ENCODE peak calls at places on chromosomes 4 and X, in four cellular contexts. One of them, this sample, is unnamed.

GRCh38 chr4:113835005-113835404 is 73.5 kb upstream of the CAMK2D start:
- DNase-seq in transverse colon: no peak
- DNase-seq in DND-41: no peak
- DNase-seq in SK-N-SH: no peak
- DNase-seq in this sample: peak; percentile 47

GRCh38 chr4:21195682-21196081 is 495.4 kb downstream of the PACRGL start:
- DNase-seq in transverse colon: no peak
- DNase-seq in SK-N-SH: no peak
- DNase-seq in DND-41: no peak
- DNase-seq in this sample: no peak

GRCh38 chr4:173014113-173014558 is 154.5 kb upstream of the GALNT7 start:
- DNase-seq in transverse colon: no peak
- DNase-seq in SK-N-SH: peak; percentile 35
- DNase-seq in DND-41: peak; percentile 16
- DNase-seq in this sample: peak; percentile 63

GRCh38 chr4:22850630-22851029 is 157.9 kb downstream of the GBA3 start:
- DNase-seq in transverse colon: no peak
- DNase-seq in SK-N-SH: no peak
- DNase-seq in DND-41: no peak
- DNase-seq in this sample: no peak

GRCh38 chr4:148786699-148787098 is 344.5 kb upstream of the NR3C2 start:
- DNase-seq in SK-N-SH: no peak
- DNase-seq in transverse colon: peak; percentile 37
- DNase-seq in DND-41: no peak
- DNase-seq in this sample: no peak

GRCh38 chr4:20323991-20324390 is 72.3 kb downstream of the SLIT2 start:
- DNase-seq in SK-N-SH: no peak
- DNase-seq in transverse colon: no peak
- DNase-seq in DND-41: no peak
- DNase-seq in this sample: no peak

GRCh38 chr4:150229538-150229937 is 151.3 kb downstream of the DCLK2 start:
- DNase-seq in SK-N-SH: no peak
- DNase-seq in transverse colon: no peak
- DNase-seq in DND-41: no peak
- DNase-seq in this sample: peak; percentile 84

GRCh38 chr4:107094332-107094731 is 58.2 kb upstream of the DKK2 start:
- DNase-seq in SK-N-SH: no peak
- DNase-seq in transverse colon: no peak
- DNase-seq in DND-41: no peak
- DNase-seq in this sample: peak; percentile 38

GRCh38 chr4:84681488-84682274 is 98.8 kb downstream of the CDS1 start:
- DNase-seq in DND-41: peak; percentile 36
- DNase-seq in SK-N-SH: no peak
- DNase-seq in transverse colon: peak; percentile 37
- DNase-seq in this sample: peak; percentile 81

GRCh38 chr4:74543983-74544382 is 99.0 kb downstream of the AREG start:
- DNase-seq in transverse colon: no peak
- DNase-seq in SK-N-SH: no peak
- DNase-seq in DND-41: no peak
- DNase-seq in this sample: no peak

GRCh38 chr4:133062851-133063250 is 86.2 kb upstream of the PCDH10 start:
- DNase-seq in transverse colon: no peak
- DNase-seq in SK-N-SH: no peak
- DNase-seq in DND-41: no peak
- DNase-seq in this sample: no peak

GRCh38 chrX:150767045-150767395 is 73.8 kb downstream of the MTMR1 start:
- DNase-seq in DND-41: no peak
- DNase-seq in SK-N-SH: no peak
- DNase-seq in transverse colon: no peak
- DNase-seq in this sample: peak; percentile 73

GRCh38 chr4:149056615-149057014 is 614.4 kb upstream of the NR3C2 start:
- DNase-seq in DND-41: no peak
- DNase-seq in SK-N-SH: no peak
- DNase-seq in transverse colon: no peak
- DNase-seq in this sample: no peak

GRCh38 chr4:8682725-8683124 is 90.2 kb downstream of the CPZ start:
- DNase-seq in transverse colon: no peak
- DNase-seq in SK-N-SH: no peak
- DNase-seq in DND-41: no peak
- DNase-seq in this sample: no peak

GRCh38 chrX:151177141-151178027 is 1.0 kb downstream of the GPR50 start:
- DNase-seq in transverse colon: no peak
- DNase-seq in SK-N-SH: no peak
- DNase-seq in DND-41: no peak
- DNase-seq in this sample: peak; percentile 48

GRCh38 chr4:120694973-120695372 is 227.6 kb downstream of the PRDM5 start:
- DNase-seq in transverse colon: peak; percentile 51
- DNase-seq in DND-41: no peak
- DNase-seq in SK-N-SH: peak; percentile 2
- DNase-seq in this sample: peak; percentile 18

GRCh38 chr4:145069361-145069760 is 28.6 kb downstream of the ANAPC10 start:
- DNase-seq in SK-N-SH: no peak
- DNase-seq in transverse colon: no peak
- DNase-seq in DND-41: no peak
- DNase-seq in this sample: no peak

GRCh38 chr4:25926473-25926872 is 12.5 kb downstream of the SMIM20 start:
- DNase-seq in transverse colon: no peak
- DNase-seq in SK-N-SH: no peak
- DNase-seq in DND-41: no peak
- DNase-seq in this sample: no peak

GRCh38 chrX:31837445-31837844 is 765.6 kb upstream of the FTHL17 start:
- DNase-seq in DND-41: no peak
- DNase-seq in SK-N-SH: peak; percentile 12
- DNase-seq in transverse colon: no peak
- DNase-seq in this sample: peak; percentile 31

GRCh38 chr4:39614487-39615162 is 24.0 kb downstream of the SMIM14 start:
- DNase-seq in SK-N-SH: no peak
- DNase-seq in transverse colon: no peak
- DNase-seq in DND-41: no peak
- DNase-seq in this sample: no peak

GRCh38 chr4:39606747-39607146 is 31.9 kb downstream of the SMIM14 start:
- DNase-seq in SK-N-SH: no peak
- DNase-seq in DND-41: no peak
- DNase-seq in transverse colon: no peak
- DNase-seq in this sample: no peak

GRCh38 chr4:39613093-39613656 is 25.5 kb downstream of the SMIM14 start:
- DNase-seq in transverse colon: no peak
- DNase-seq in SK-N-SH: no peak
- DNase-seq in DND-41: no peak
- DNase-seq in this sample: no peak

GRCh38 chr4:39609454-39609911 is 29.2 kb downstream of the SMIM14 start:
- DNase-seq in DND-41: no peak
- DNase-seq in transverse colon: no peak
- DNase-seq in SK-N-SH: no peak
- DNase-seq in this sample: no peak
- H3K27ac ChIP-seq in DND-41: no peak overlapping the region
- H3K27ac ChIP-seq in transverse colon: no peak overlapping the region
- H3K27ac ChIP-seq in SK-N-SH: no peak overlapping the region
- H3K27ac ChIP-seq in this sample: no peak overlapping the region

DNA sequence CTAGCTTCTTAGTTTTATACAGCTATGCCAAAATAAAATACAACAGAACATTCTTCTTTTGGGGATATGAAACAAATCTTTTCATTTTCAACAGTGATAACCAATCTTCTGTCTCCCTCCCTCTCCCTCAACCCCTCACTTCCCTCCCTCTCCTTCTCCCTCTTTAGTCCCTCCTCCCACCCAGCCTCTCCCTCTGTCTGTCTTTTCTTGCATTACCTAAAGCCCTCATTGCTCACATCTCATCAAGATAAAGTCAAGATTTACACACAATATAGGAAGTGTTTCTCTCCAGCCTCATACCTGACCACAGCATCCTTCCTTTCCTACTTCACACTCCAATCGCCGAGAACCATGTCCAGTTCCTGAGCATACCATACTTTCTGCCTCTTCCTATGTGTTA is 190.3 kb downstream of the SHROOM3 start:
- DNase-seq in transverse colon: no peak
- DNase-seq in SK-N-SH: no peak
- DNase-seq in DND-41: no peak
- DNase-seq in this sample: no peak
- H3K4me1 ChIP-seq in transverse colon: peaks cover 67% of the 10 kb centered on the region
- H3K4me1 ChIP-seq in SK-N-SH: peaks cover 4% of the 10 kb centered on the region
- H3K4me1 ChIP-seq in DND-41: no peaks in the 10 kb centered on the region
- H3K4me1 ChIP-seq in this sample: peaks cover 20% of the 10 kb centered on the region

DNA sequence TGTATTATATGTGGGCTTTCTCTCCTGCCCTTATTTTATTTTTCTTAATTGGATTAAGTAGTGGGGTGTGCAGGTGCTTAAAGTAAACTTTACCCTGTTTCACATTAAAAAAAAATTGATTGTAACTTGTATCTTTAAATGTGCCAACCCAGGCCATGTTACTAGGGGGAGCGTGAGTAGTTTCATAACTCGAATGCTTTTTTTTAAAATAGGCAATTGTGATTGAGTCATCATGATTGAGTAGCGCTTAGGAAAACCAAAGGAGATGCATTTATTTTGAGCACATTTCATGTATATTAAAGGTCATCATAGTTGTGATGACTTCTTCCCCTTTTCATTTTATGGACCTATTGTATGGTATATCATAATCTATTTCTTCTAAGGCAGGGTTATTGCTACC is 32.1 kb downstream of the GPAT3 start:
- DNase-seq in SK-N-SH: no peak
- DNase-seq in transverse colon: no peak
- DNase-seq in DND-41: no peak
- DNase-seq in this sample: no peak
- H3K27ac ChIP-seq in SK-N-SH: no peak overlapping the region
- H3K27ac ChIP-seq in transverse colon: no peak overlapping the region
- H3K27ac ChIP-seq in DND-41: no peak overlapping the region
- H3K27ac ChIP-seq in this sample: no peak overlapping the region

GRCh38 chrX:37802028-37802427 is 22.2 kb downstream of the CYBB start:
- DNase-seq in DND-41: no peak
- DNase-seq in SK-N-SH: no peak
- DNase-seq in transverse colon: no peak
- DNase-seq in this sample: no peak
- H3K4me1 ChIP-seq in DND-41: peaks cover 29% of the 10 kb centered on the region
- H3K4me1 ChIP-seq in SK-N-SH: no peaks in the 10 kb centered on the region
- H3K4me1 ChIP-seq in transverse colon: no peaks in the 10 kb centered on the region
- H3K4me1 ChIP-seq in this sample: peaks cover 5% of the 10 kb centered on the region

DNA sequence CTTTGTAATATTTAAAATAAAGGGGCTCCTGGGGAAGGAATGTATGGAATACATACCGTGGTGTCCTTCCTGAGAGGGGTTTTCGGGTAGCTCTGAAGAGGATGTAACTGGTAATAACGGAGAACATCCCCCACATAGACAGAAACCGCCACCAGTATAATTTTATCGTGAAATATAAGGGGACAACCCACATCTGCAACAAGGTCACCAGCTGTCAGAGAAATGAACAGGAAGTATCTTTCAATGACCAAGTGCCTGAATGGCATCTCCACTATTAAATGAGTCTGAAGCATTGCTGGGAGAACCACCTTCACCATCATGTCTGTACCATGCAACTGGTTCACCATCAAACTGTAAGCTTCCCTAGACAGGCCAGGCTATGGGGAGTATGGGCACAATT is 31.7 kb downstream of the RNF175 start:
- DNase-seq in DND-41: no peak
- DNase-seq in transverse colon: no peak
- DNase-seq in SK-N-SH: no peak
- DNase-seq in this sample: no peak
- H3K27ac ChIP-seq in DND-41: no peak overlapping the region
- H3K27ac ChIP-seq in transverse colon: no peak overlapping the region
- H3K27ac ChIP-seq in SK-N-SH: no peak overlapping the region
- H3K27ac ChIP-seq in this sample: no peak overlapping the region

GRCh38 chrX:104972737-104973136 is 247.8 kb downstream of the TEX13A start:
- DNase-seq in transverse colon: no peak
- DNase-seq in DND-41: no peak
- DNase-seq in SK-N-SH: no peak
- DNase-seq in this sample: no peak

DNA sequence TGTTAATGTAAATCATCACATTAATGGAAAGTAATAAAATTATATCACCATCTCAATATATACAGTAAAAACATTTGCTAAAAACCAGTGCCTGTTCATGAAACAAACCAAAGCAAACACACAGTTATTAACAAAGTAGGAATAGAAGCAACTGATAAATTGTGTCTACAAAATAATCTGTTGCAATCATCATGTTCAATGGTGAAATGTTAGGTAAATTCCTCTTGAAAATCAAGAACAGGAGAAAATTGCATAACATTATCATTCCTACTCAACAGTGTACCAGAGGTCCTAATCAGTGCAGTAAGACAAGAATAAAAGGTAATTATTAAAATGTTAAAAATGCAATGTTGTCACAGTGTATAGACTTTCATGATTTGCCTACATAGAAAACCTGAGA is 252.3 kb downstream of the TEX13A start:
- DNase-seq in SK-N-SH: no peak
- DNase-seq in DND-41: no peak
- DNase-seq in transverse colon: no peak
- DNase-seq in this sample: no peak
- H3K4me1 ChIP-seq in SK-N-SH: no peaks in the 10 kb centered on the region
- H3K4me1 ChIP-seq in DND-41: no peaks in the 10 kb centered on the region
- H3K4me1 ChIP-seq in transverse colon: no peaks in the 10 kb centered on the region
- H3K4me1 ChIP-seq in this sample: no peaks in the 10 kb centered on the region

DNA sequence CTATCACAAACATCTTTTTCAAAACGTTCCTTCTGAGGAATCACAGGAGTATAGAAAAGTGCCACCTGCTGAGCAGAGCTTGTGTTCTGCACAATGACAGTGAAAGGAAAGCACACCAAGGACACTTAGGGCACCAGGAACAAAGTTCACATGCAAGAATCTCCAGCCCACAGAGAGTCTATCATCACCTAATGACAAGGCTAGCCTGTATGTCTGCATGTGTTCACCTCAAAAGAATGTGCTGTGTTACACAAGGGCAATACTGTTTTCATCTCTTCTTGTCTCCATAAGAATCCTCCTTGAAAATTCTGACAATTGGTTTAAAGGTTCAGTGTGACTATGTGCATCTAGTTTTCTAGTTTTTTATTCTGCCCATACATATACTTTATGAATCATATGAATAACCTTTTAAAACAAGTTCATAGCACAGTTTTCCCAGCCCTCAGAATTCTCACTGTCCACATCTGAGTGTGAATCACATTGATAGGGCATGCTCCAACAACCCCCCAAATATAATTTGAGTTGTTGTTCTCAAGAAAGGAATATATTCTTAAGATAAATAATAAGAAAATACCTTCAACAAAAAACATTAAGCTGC is 118.0 kb downstream of the PWWP3B start:
- DNase-seq in DND-41: no peak
- DNase-seq in SK-N-SH: no peak
- DNase-seq in transverse colon: no peak
- DNase-seq in this sample: no peak
- H3K27ac ChIP-seq in DND-41: no peak overlapping the region
- H3K27ac ChIP-seq in SK-N-SH: no peak overlapping the region
- H3K27ac ChIP-seq in transverse colon: no peak overlapping the region
- H3K27ac ChIP-seq in this sample: no peak overlapping the region